ENCODE peak calls at places on chromosomes 1 and 21, in five cellular contexts. One of them, this sample, is unnamed.

GRCh38 chr1:183291216-183291762 is 105.2 kb downstream of the LAMC2 start:
- DNase-seq in uterus: no peak
- DNase-seq in MM.1S: no peak
- DNase-seq in Peyer's patch: no peak
- DNase-seq in ovary: no peak
- DNase-seq in this sample: no peak

GRCh38 chr1:98086796-98087195 is 166.0 kb upstream of the DPYD start:
- DNase-seq in uterus: no peak
- DNase-seq in MM.1S: no peak
- DNase-seq in Peyer's patch: no peak
- DNase-seq in ovary: no peak
- DNase-seq in this sample: no peak

GRCh38 chr21:26707241-26707640 is 134.2 kb upstream of the CYYR1 start:
- DNase-seq in uterus: no peak
- DNase-seq in MM.1S: no peak
- DNase-seq in Peyer's patch: no peak
- DNase-seq in ovary: no peak
- DNase-seq in this sample: no peak

GRCh38 chr1:211653907-211654553 is 21.4 kb downstream of the NEK2 start:
- DNase-seq in uterus: no peak
- DNase-seq in MM.1S: no peak
- DNase-seq in Peyer's patch: no peak
- DNase-seq in ovary: no peak
- DNase-seq in this sample: no peak

GRCh38 chr1:92536593-92537332 is 50.0 kb upstream of the GFI1 start:
- DNase-seq in uterus: no peak
- DNase-seq in MM.1S: peak; percentile 21
- DNase-seq in Peyer's patch: no peak
- DNase-seq in ovary: no peak
- DNase-seq in this sample: no peak

GRCh38 chr21:19607983-19608668 is 1204.5 kb upstream of the TMPRSS15 start:
- DNase-seq in uterus: no peak
- DNase-seq in MM.1S: no peak
- DNase-seq in Peyer's patch: no peak
- DNase-seq in ovary: no peak
- DNase-seq in this sample: no peak

GRCh38 chr1:85578321-85579295 is 2.0 kb upstream of the CCN1 start:
- DNase-seq in uterus: peak; percentile 35
- DNase-seq in MM.1S: no peak
- DNase-seq in Peyer's patch: no peak
- DNase-seq in ovary: no peak
- DNase-seq in this sample: no peak

GRCh38 chr1:24929091-24929875 is 793 bp downstream of the RUNX3 start:
- DNase-seq in uterus: no peak
- DNase-seq in MM.1S: peak; percentile 35
- DNase-seq in Peyer's patch: no peak
- DNase-seq in ovary: no peak
- DNase-seq in this sample: peak; percentile 68

GRCh38 chr1:156266051-156266450 is 16.6 kb downstream of the SMG5 start:
- DNase-seq in uterus: no peak
- DNase-seq in MM.1S: no peak
- DNase-seq in Peyer's patch: no peak
- DNase-seq in ovary: no peak
- DNase-seq in this sample: no peak

GRCh38 chr1:9576903-9577302 is 11.8 kb upstream of the TMEM201 start:
- DNase-seq in uterus: no peak
- DNase-seq in MM.1S: no peak
- DNase-seq in Peyer's patch: no peak
- DNase-seq in ovary: no peak
- DNase-seq in this sample: no peak

GRCh38 chr1:9717193-9718005 is 65.9 kb downstream of the PIK3CD start:
- DNase-seq in uterus: no peak
- DNase-seq in MM.1S: peak; percentile 88
- DNase-seq in Peyer's patch: no peak
- DNase-seq in ovary: peak; percentile 83
- DNase-seq in this sample: peak; percentile 80

GRCh38 chr1:53626576-53626975 is 112.4 kb downstream of the GLIS1 start:
- DNase-seq in uterus: no peak
- DNase-seq in MM.1S: no peak
- DNase-seq in Peyer's patch: no peak
- DNase-seq in ovary: no peak
- DNase-seq in this sample: no peak

GRCh38 chr21:42513985-42514882 is 582 bp downstream of the SLC37A1 start:
- DNase-seq in uterus: peak; percentile 36
- DNase-seq in MM.1S: no peak
- DNase-seq in Peyer's patch: peak; percentile 84
- DNase-seq in ovary: no peak
- DNase-seq in this sample: peak; percentile 61

GRCh38 chr1:155178441-155179106 is 4.9 kb downstream of the TRIM46 start:
- DNase-seq in uterus: peak; percentile 26
- DNase-seq in MM.1S: no peak
- DNase-seq in Peyer's patch: peak; percentile 41
- DNase-seq in ovary: no peak
- DNase-seq in this sample: no peak

GRCh38 chr1:63317007-63317813 is 5.2 kb upstream of the FOXD3 start:
- DNase-seq in uterus: no peak
- DNase-seq in MM.1S: peak; percentile 92
- DNase-seq in Peyer's patch: peak; percentile 83
- DNase-seq in ovary: no peak
- DNase-seq in this sample: peak; percentile 26

GRCh38 chr1:220748091-220748934 is at the start of gene MTARC2:
- DNase-seq in uterus: peak; percentile 60
- DNase-seq in MM.1S: peak; percentile 84
- DNase-seq in Peyer's patch: peak; percentile 86
- DNase-seq in ovary: peak; percentile 67
- DNase-seq in this sample: no peak

GRCh38 chr21:15272171-15272570 is 207.4 kb upstream of the NRIP1 start:
- DNase-seq in uterus: no peak
- DNase-seq in MM.1S: no peak
- DNase-seq in Peyer's patch: no peak
- DNase-seq in ovary: no peak
- DNase-seq in this sample: no peak

GRCh38 chr1:48442864-48443619 is 29.0 kb downstream of the SPATA6 start:
- DNase-seq in uterus: no peak
- DNase-seq in MM.1S: no peak
- DNase-seq in Peyer's patch: no peak
- DNase-seq in ovary: no peak
- DNase-seq in this sample: no peak

GRCh38 chr1:89499320-89499719 is 25.3 kb upstream of the LRRC8B start:
- DNase-seq in uterus: peak; percentile 22
- DNase-seq in MM.1S: no peak
- DNase-seq in Peyer's patch: no peak
- DNase-seq in ovary: no peak
- DNase-seq in this sample: no peak

GRCh38 chr1:183711165-183711678 is 58.1 kb upstream of the APOBEC4 start:
- DNase-seq in uterus: no peak
- DNase-seq in MM.1S: no peak
- DNase-seq in Peyer's patch: no peak
- DNase-seq in ovary: no peak
- DNase-seq in this sample: no peak

GRCh38 chr1:44798481-44799365 is 1.5 kb upstream of the PLK3 start:
- DNase-seq in uterus: peak; percentile 33
- DNase-seq in MM.1S: no peak
- DNase-seq in Peyer's patch: peak; percentile 5
- DNase-seq in ovary: no peak
- DNase-seq in this sample: no peak

GRCh38 chr1:3312894-3313578 is 141.4 kb upstream of the ARHGEF16 start:
- DNase-seq in uterus: peak; percentile 93
- DNase-seq in MM.1S: no peak
- DNase-seq in Peyer's patch: peak; percentile 70
- DNase-seq in ovary: peak; percentile 95
- DNase-seq in this sample: peak; percentile 35

GRCh38 chr1:84771895-84772294 is 81.6 kb upstream of the SSX2IP start:
- DNase-seq in uterus: no peak
- DNase-seq in MM.1S: no peak
- DNase-seq in Peyer's patch: no peak
- DNase-seq in ovary: no peak
- DNase-seq in this sample: no peak

GRCh38 chr1:95071539-95071938 is 1.2 kb downstream of the ALG14 start:
- DNase-seq in uterus: no peak
- DNase-seq in MM.1S: no peak
- DNase-seq in Peyer's patch: no peak
- DNase-seq in ovary: no peak
- DNase-seq in this sample: no peak

GRCh38 chr1:203178083-203178482 is 2.5 kb upstream of the MYBPH start:
- DNase-seq in uterus: no peak
- DNase-seq in MM.1S: no peak
- DNase-seq in Peyer's patch: no peak
- DNase-seq in ovary: no peak
- DNase-seq in this sample: no peak

GRCh38 chr1:107991371-107992066 is 26.5 kb upstream of the VAV3 start:
- DNase-seq in uterus: no peak
- DNase-seq in MM.1S: no peak
- DNase-seq in Peyer's patch: no peak
- DNase-seq in ovary: no peak
- DNase-seq in this sample: no peak

GRCh38 chr1:56330400-56331026 is 248.8 kb downstream of the PLPP3 start:
- DNase-seq in uterus: no peak
- DNase-seq in MM.1S: peak; percentile 12
- DNase-seq in Peyer's patch: no peak
- DNase-seq in ovary: no peak
- DNase-seq in this sample: no peak

GRCh38 chr1:24558902-24559791 is 3.3 kb downstream of the NCMAP start:
- DNase-seq in uterus: no peak
- DNase-seq in MM.1S: peak; percentile 22
- DNase-seq in Peyer's patch: no peak
- DNase-seq in ovary: no peak
- DNase-seq in this sample: no peak

GRCh38 chr1:82819234-82819633 is 1018.5 kb downstream of the ADGRL2 start:
- DNase-seq in uterus: no peak
- DNase-seq in MM.1S: no peak
- DNase-seq in Peyer's patch: no peak
- DNase-seq in ovary: no peak
- DNase-seq in this sample: no peak

GRCh38 chr1:21852282-21853129 is 40.4 kb downstream of the LDLRAD2 start:
- DNase-seq in uterus: no peak
- DNase-seq in MM.1S: no peak
- DNase-seq in Peyer's patch: no peak
- DNase-seq in ovary: no peak
- DNase-seq in this sample: no peak

GRCh38 chr1:83919872-83920271 is 79.1 kb downstream of the TTLL7 start:
- DNase-seq in uterus: no peak
- DNase-seq in MM.1S: no peak
- DNase-seq in Peyer's patch: no peak
- DNase-seq in ovary: no peak
- DNase-seq in this sample: no peak

GRCh38 chr1:172399369-172400072 is 21.0 kb upstream of the C1orf105 start:
- DNase-seq in uterus: peak; percentile 73
- DNase-seq in MM.1S: peak; percentile 45
- DNase-seq in Peyer's patch: no peak
- DNase-seq in ovary: peak; percentile 50
- DNase-seq in this sample: no peak

GRCh38 chr1:89545264-89546038 is 20.8 kb downstream of the LRRC8B start:
- DNase-seq in uterus: no peak
- DNase-seq in MM.1S: no peak
- DNase-seq in Peyer's patch: no peak
- DNase-seq in ovary: no peak
- DNase-seq in this sample: no peak

GRCh38 chr1:109891930-109892329 is 18.7 kb upstream of the CSF1 start:
- DNase-seq in uterus: no peak
- DNase-seq in MM.1S: no peak
- DNase-seq in Peyer's patch: no peak
- DNase-seq in ovary: no peak
- DNase-seq in this sample: no peak

GRCh38 chr1:203287109-203287893 is 18.0 kb upstream of the BTG2 start:
- DNase-seq in uterus: no peak
- DNase-seq in MM.1S: peak; percentile 99
- DNase-seq in Peyer's patch: peak; percentile 69
- DNase-seq in ovary: no peak
- DNase-seq in this sample: peak; percentile 75

GRCh38 chr1:18511469-18511997 is 30.8 kb downstream of the KLHDC7A start:
- DNase-seq in uterus: no peak
- DNase-seq in MM.1S: no peak
- DNase-seq in Peyer's patch: no peak
- DNase-seq in ovary: no peak
- DNase-seq in this sample: no peak
- TF ChIP-seq CTCF in uterus: no peak
- TF ChIP-seq CTCF in MM.1S: no peak
- TF ChIP-seq CTCF in Peyer's patch: no peak
- TF ChIP-seq CTCF in ovary: no peak
- TF ChIP-seq CTCF in this sample: no peak

DNA sequence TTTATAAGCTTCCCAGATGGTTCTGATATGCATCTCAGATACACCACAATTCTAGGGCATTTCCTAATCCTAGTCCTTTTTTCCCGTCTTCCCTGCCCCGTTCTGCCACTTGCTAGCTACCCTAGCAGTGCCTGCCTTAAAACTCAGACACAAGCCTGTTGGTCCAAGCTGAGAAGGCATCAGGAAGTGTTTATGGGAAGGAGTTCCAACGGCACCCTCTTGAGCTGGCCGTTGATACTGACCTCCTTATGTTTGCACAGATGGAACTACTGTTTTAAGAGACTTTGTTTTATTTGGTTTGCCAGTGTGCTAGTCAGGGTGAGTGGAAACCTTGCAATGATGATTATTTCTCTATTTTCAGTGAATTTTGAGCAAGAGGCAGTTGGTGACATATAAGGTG is 67.2 kb downstream of the UCK2 start:
- DNase-seq in uterus: no peak
- DNase-seq in MM.1S: no peak
- DNase-seq in Peyer's patch: no peak
- DNase-seq in ovary: no peak
- DNase-seq in this sample: no peak
- TF ChIP-seq CTCF in uterus: no peak
- TF ChIP-seq CTCF in MM.1S: no peak
- TF ChIP-seq CTCF in Peyer's patch: no peak
- TF ChIP-seq CTCF in ovary: no peak
- TF ChIP-seq CTCF in this sample: no peak

DNA sequence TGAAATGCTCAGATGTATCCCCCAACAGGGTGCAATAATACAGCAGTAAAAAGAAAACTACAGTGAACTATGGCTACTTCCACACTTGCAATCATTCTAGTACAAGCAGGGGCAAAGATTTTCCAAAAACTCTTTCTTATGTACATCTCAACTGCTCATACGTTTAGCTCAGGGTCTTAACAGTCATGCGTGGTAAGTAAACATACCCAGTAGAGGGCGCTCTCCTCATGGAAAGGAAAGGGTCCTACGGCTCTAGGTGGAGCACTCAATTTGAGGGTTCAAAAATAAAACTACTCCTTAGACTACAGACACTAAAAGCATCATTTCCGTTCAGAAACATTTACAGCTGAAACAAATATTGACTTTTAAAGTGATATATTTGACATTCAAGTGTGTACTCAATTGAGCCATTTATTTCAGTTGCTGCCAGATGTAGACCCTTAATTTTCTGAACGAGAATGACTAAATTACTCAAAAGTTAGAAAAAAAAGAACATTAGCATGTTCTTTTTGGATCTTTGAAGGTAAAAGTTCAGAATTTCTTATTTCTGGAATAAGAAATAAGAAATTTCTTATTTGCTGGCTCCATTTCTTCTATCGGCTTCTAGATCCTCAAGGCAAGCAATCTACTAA is 143.4 kb downstream of the KCTD3 start:
- DNase-seq in uterus: no peak
- DNase-seq in MM.1S: peak; percentile 70
- DNase-seq in Peyer's patch: no peak
- DNase-seq in ovary: no peak
- DNase-seq in this sample: no peak
- TF ChIP-seq CTCF in uterus: no peak
- TF ChIP-seq CTCF in MM.1S: peak; percentile 89
- TF ChIP-seq CTCF in Peyer's patch: peak; percentile 23
- TF ChIP-seq CTCF in ovary: no peak
- TF ChIP-seq CTCF in this sample: no peak

GRCh38 chr1:199545780-199546179 is 481.7 kb upstream of the NR5A2 start:
- DNase-seq in uterus: no peak
- DNase-seq in MM.1S: peak; percentile 86
- DNase-seq in Peyer's patch: no peak
- DNase-seq in ovary: no peak
- DNase-seq in this sample: no peak
- TF ChIP-seq CTCF in uterus: no peak
- TF ChIP-seq CTCF in MM.1S: peak; percentile 94
- TF ChIP-seq CTCF in Peyer's patch: peak; percentile 30
- TF ChIP-seq CTCF in ovary: no peak
- TF ChIP-seq CTCF in this sample: no peak

This sample was measured in natural killer cell.